ENCODE peak calls at places on chromosomes 11 and 22, in four cellular contexts. U is activated CD4-positive, alpha-beta T cell treated with anti-CD3 and anti-CD28 coated beads for 36 hours; L is lower lobe of right lung; O is SK-N-SH treated with all-trans-retinoic acid at 6 μM for 48 hours. Z is an unnamed sample.

GRCh38 chr11:66579017-66579606 is 10.7 kb upstream of the CTSF start:
- ATAC-seq in O (peak; percentile 96), U (peak; percentile 90), L (peak; percentile 93), Z (peak; percentile 95)

GRCh38 chr11:103901656-103902055 is 134.8 kb upstream of the DDI1 start:
- ATAC-seq in O (no peak), U (no peak), L (no peak), Z (no peak)

GRCh38 chr22:36374603-36375024 is 13.2 kb downstream of the MYH9 start:
- ATAC-seq in O (peak; percentile 4), L (peak; percentile 13), U (peak; percentile 71), Z (peak; percentile 77)

GRCh38 chr11:78535027-78535426 is 39.6 kb downstream of the NARS2 start:
- ATAC-seq in O (no peak), U (peak; percentile 30), L (no peak), Z (peak; percentile 85)

GRCh38 chr11:96147913-96148312 is 195.1 kb downstream of the MAML2 start:
- ATAC-seq in O (no peak), L (no peak), U (no peak), Z (no peak)

GRCh38 chr11:120012245-120012644 is 125.7 kb downstream of the TRIM29 start:
- ATAC-seq in U (no peak), L (no peak), O (no peak), Z (no peak)

GRCh38 chr11:130103296-130103814 is 33.7 kb downstream of the APLP2 start:
- ATAC-seq in O (peak; percentile 97), U (no peak), L (peak; percentile 45), Z (no peak)

GRCh38 chr11:31531293-31531692 is 21.7 kb downstream of the ELP4 start:
- ATAC-seq in L (peak; percentile 61), U (no peak), O (no peak), Z (no peak)

GRCh38 chr11:12860827-12861226 is 148.3 kb upstream of the RASSF10 start:
- ATAC-seq in O (no peak), L (no peak), U (no peak), Z (no peak)

GRCh38 chr11:25741886-25742285 is 590.0 kb upstream of the ANO3 start:
- ATAC-seq in L (no peak), U (no peak), O (no peak), Z (no peak)

GRCh38 chr11:34799848-34800247 is 116.3 kb downstream of the APIP start:
- ATAC-seq in U (no peak), L (no peak), O (no peak), Z (no peak)

GRCh38 chr11:112219476-112220232 is 6.6 kb upstream of the PTS start:
- ATAC-seq in L (peak; percentile 94), U (peak; percentile 99), O (peak; percentile 99), Z (peak; percentile 99)